ENCODE peak calls at places on chromosomes 11 and 22, in ten cellular contexts. B is left ventricle myocardium inferior; Q is left lung; I is brain microvascular endothelial cell; Z is H9; K is fibroblast of lung; O is endothelial cell; P is activated CD8-positive, alpha-beta T cell treated with anti-CD3 and anti-CD28 coated beads for 36 hours; A is AG09309; F is heart left ventricle. X is an unnamed sample.

GRCh38 chr22:24134090-24134846 is 47.0 kb upstream of the SUSD2 start:
- DNase-seq in B (peak), Q (peak), I (no peak), Z (no peak), K (peak), O (no peak), P (peak), A (no peak), F (peak), X (no peak)

GRCh38 chr22:28514314-28514713 is 165.3 kb downstream of the TTC28 start:
- DNase-seq in B (no peak), Q (no peak), I (no peak), Z (no peak), K (peak), O (no peak), P (no peak), A (no peak), F (no peak), X (no peak)

GRCh38 chr22:36267896-36268485 is 15.1 kb downstream of the APOL1 start:
- DNase-seq in B (no peak), Q (no peak), I (no peak), Z (no peak), K (no peak), O (no peak), P (no peak), A (no peak), F (no peak), X (no peak)

GRCh38 chr11:128802358-128802981 is 64.6 kb downstream of the KCNJ1 start:
- DNase-seq in B (no peak), Q (no peak), I (peak), Z (peak), K (no peak), O (peak), P (no peak), A (no peak), F (no peak), X (no peak)

GRCh38 chr11:65258988-65259387 is 2.8 kb upstream of the POLA2 start:
- DNase-seq in B (no peak), Q (no peak), I (no peak), Z (no peak), K (no peak), O (no peak), P (no peak), A (no peak), F (no peak), X (no peak)

GRCh38 chr22:39240841-39241631 is 3.7 kb downstream of the PDGFB start:
- DNase-seq in B (peak), Q (peak), I (no peak), Z (no peak), K (no peak), O (no peak), P (peak), A (no peak), F (peak), X (peak)

GRCh38 chr11:3092603-3093141 is 35.4 kb upstream of the CARS1 start:
- DNase-seq in B (no peak), Q (no peak), I (no peak), Z (no peak), K (no peak), O (no peak), P (no peak), A (no peak), F (no peak), X (peak)

GRCh38 chr22:50548046-50548912 is 2.6 kb downstream of the KLHDC7B start:
- DNase-seq in B (no peak), Q (no peak), I (no peak), Z (no peak), K (no peak), O (no peak), P (peak), A (no peak), F (no peak), X (peak)

GRCh38 chr11:123478352-123478986 is 48.4 kb downstream of the GRAMD1B start:
- DNase-seq in B (no peak), Q (peak), I (peak), Z (peak), K (peak), O (peak), P (peak), A (no peak), F (peak), X (peak)

GRCh38 chr22:19663286-19663815 is 51.0 kb upstream of the SEPTIN5 start:
- DNase-seq in B (peak), Q (peak), I (peak), Z (no peak), K (peak), O (no peak), P (peak), A (peak), F (peak), X (no peak)

GRCh38 chr11:102254047-102254446 is 63.2 kb upstream of the BIRC3 start:
- DNase-seq in B (no peak), Q (no peak), I (no peak), Z (peak), K (no peak), O (no peak), P (no peak), A (no peak), F (no peak), X (peak)

GRCh38 chr11:28585007-28585406 is 476.8 kb downstream of the METTL15 start:
- DNase-seq in B (no peak), Q (no peak), I (peak), Z (no peak), K (peak), O (no peak), P (no peak), A (peak), F (no peak), X (no peak)

GRCh38 chr11:64053699-64054098 is 18.0 kb downstream of the FLRT1 start:
- DNase-seq in B (no peak), Q (no peak), I (peak), Z (peak), K (no peak), O (no peak), P (no peak), A (no peak), F (no peak), X (no peak)

GRCh38 chr11:33197915-33198727 is 36.8 kb upstream of the CSTF3 start:
- DNase-seq in B (no peak), Q (no peak), I (no peak), Z (no peak), K (no peak), O (no peak), P (no peak), A (no peak), F (no peak), X (no peak)

GRCh38 chr22:48103126-48103875 is 1340.9 kb downstream of the TBC1D22A start:
- DNase-seq in B (no peak), Q (no peak), I (no peak), Z (no peak), K (no peak), O (no peak), P (no peak), A (no peak), F (no peak), X (no peak)

GRCh38 chr11:35944503-35945136 is 758 bp downstream of the LDLRAD3 start:
- DNase-seq in B (no peak), Q (no peak), I (peak), Z (no peak), K (peak), O (no peak), P (no peak), A (no peak), F (no peak), X (no peak)

GRCh38 chr11:117062503-117062902 is 35.7 kb downstream of the SIK3 start:
- DNase-seq in B (no peak), Q (no peak), I (no peak), Z (no peak), K (no peak), O (no peak), P (peak), A (no peak), F (no peak), X (no peak)

GRCh38 chr11:123493393-123494063 is 63.5 kb downstream of the GRAMD1B start:
- DNase-seq in B (no peak), Q (no peak), I (no peak), Z (peak), K (no peak), O (no peak), P (no peak), A (no peak), F (no peak), X (no peak)

GRCh38 chr11:81301426-81301825 is 1432.2 kb downstream of the FAM181B start:
- DNase-seq in B (no peak), Q (no peak), I (no peak), Z (no peak), K (no peak), O (no peak), P (no peak), A (no peak), F (no peak), X (no peak)

GRCh38 chr11:69356703-69357457 is 62.9 kb downstream of the MYEOV start:
- DNase-seq in B (no peak), Q (no peak), I (peak), Z (peak), K (no peak), O (no peak), P (no peak), A (no peak), F (no peak), X (no peak)

GRCh38 chr22:30398685-30399680 is 2.2 kb downstream of the SEC14L2 start:
- DNase-seq in B (no peak), Q (no peak), I (no peak), Z (no peak), K (no peak), O (no peak), P (peak), A (no peak), F (no peak), X (peak)

GRCh38 chr22:20751185-20751851 is 22.6 kb upstream of the SERPIND1 start:
- DNase-seq in B (no peak), Q (no peak), I (no peak), Z (peak), K (no peak), O (peak), P (no peak), A (no peak), F (no peak), X (no peak)
- TF ChIP-seq CTCF in B (no peak), Q (no peak), I (peak), Z (peak), K (no peak), O (no peak), P (no peak), A (no peak), F (no peak), X (no peak)

GRCh38 chr11:72848846-72849466 is 34.7 kb downstream of the ATG16L2 start:
- DNase-seq in B (no peak), Q (no peak), I (no peak), Z (peak), K (peak), O (no peak), P (peak), A (no peak), F (no peak), X (no peak)
- TF ChIP-seq CTCF in B (peak), Q (peak), I (peak), Z (peak), K (peak), O (peak), P (peak), A (peak), F (peak), X (peak)

DNA sequence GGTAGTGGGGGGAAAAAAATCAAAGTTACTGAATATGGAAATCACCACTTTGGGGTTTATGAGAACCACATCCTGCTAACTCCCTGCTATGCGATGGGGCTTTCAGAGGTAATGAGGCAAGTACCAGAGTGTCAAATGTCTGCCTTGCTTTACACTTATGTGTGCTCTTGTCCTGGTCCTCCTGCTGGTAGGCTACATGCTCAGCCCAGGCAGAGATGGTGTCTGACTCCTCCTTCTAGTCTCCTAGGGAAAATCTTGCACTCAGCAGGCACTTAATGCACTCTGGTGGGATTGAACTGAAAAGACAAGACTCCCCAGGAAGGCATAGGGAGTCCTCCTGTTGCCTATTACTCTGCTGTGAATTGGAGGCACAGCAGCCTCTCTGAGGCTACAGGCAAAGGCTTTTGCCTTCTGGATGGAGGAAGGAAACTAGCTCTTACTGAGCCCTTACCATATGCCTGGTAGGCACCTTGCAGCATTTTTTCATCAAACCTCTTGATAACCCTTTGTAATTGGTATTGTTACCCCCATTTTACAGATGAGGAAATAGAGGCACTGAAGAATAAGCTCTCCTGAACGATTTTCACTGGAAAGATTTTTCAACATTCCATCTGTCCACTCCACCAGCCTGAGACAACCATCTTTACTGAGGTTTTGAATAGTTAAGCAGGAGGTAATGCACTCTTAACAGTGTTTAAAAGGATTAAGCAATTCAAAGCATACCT is 132.1 kb upstream of the PAX6 start:
- DNase-seq in B (no peak), Q (no peak), I (no peak), Z (no peak), K (no peak), O (no peak), P (peak), A (no peak), F (no peak), X (peak)
- TF ChIP-seq CTCF in B (no peak), Q (no peak), I (no peak), Z (peak), K (no peak), O (no peak), P (no peak), A (no peak), F (no peak), X (no peak)

GRCh38 chr11:10909141-10909883 is 51.5 kb upstream of the ZBED5 start:
- DNase-seq in B (no peak), Q (no peak), I (peak), Z (no peak), K (peak), O (no peak), P (no peak), A (no peak), F (no peak), X (no peak)

GRCh38 chr11:10902301-10902700 is 44.4 kb upstream of the ZBED5 start:
- DNase-seq in B (no peak), Q (no peak), I (no peak), Z (no peak), K (no peak), O (no peak), P (no peak), A (no peak), F (no peak), X (no peak)

GRCh38 chr11:10902756-10903155 is 44.9 kb upstream of the ZBED5 start:
- DNase-seq in B (no peak), Q (no peak), I (no peak), Z (no peak), K (no peak), O (no peak), P (no peak), A (no peak), F (no peak), X (no peak)

GRCh38 chr11:10908215-10908990 is 50.5 kb upstream of the ZBED5 start:
- DNase-seq in B (no peak), Q (peak), I (peak), Z (peak), K (peak), O (no peak), P (no peak), A (peak), F (no peak), X (no peak)

GRCh38 chr11:10906521-10906920 is 48.7 kb upstream of the ZBED5 start:
- DNase-seq in B (no peak), Q (no peak), I (peak), Z (no peak), K (peak), O (no peak), P (no peak), A (no peak), F (no peak), X (no peak)
- TF ChIP-seq CTCF in B (peak), Q (no peak), I (peak), Z (no peak), K (no peak), O (no peak), P (no peak), A (peak), F (peak), X (no peak)

DNA sequence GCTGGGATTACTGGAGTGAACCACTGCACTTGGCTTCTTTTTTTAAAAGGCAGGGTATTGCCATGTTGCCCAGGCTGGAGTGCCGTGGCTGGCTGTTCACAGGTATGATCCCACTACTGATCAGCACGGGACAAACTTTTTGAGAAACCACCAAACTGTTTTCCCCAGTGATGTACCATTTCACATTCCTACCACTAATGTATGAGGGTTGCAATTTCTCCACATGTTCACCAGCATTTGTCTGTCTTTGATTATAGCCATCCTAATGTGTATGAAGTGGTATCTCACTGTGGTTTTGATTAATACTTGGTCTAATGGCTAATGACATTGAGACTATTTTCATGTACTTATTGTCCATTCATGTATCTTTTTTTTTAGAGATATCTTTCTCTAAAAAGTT is 41.5 kb upstream of the EP300 start:
- DNase-seq in B (no peak), Q (no peak), I (no peak), Z (no peak), K (no peak), O (no peak), P (no peak), A (no peak), F (no peak), X (no peak)
- TF ChIP-seq CTCF in B (no peak), Q (no peak), I (no peak), Z (no peak), K (no peak), O (no peak), P (no peak), A (peak), F (no peak), X (no peak)

GRCh38 chr11:126414615-126415014 is 59.1 kb downstream of the ST3GAL4 start:
- DNase-seq in B (no peak), Q (no peak), I (no peak), Z (no peak), K (no peak), O (no peak), P (no peak), A (no peak), F (no peak), X (no peak)

GRCh38 chr11:126413843-126414405 is 58.4 kb downstream of the ST3GAL4 start:
- DNase-seq in B (no peak), Q (no peak), I (no peak), Z (no peak), K (no peak), O (no peak), P (no peak), A (no peak), F (no peak), X (no peak)

GRCh38 chr11:126410649-126411048 is 55.2 kb downstream of the ST3GAL4 start:
- DNase-seq in B (peak), Q (no peak), I (no peak), Z (no peak), K (peak), O (no peak), P (no peak), A (no peak), F (peak), X (no peak)

GRCh38 chr11:126413426-126413825 is 57.9 kb downstream of the ST3GAL4 start:
- DNase-seq in B (no peak), Q (no peak), I (no peak), Z (no peak), K (no peak), O (no peak), P (no peak), A (no peak), F (no peak), X (no peak)

GRCh38 chr11:126411971-126412381 is 56.5 kb downstream of the ST3GAL4 start:
- DNase-seq in B (peak), Q (no peak), I (no peak), Z (no peak), K (no peak), O (no peak), P (no peak), A (no peak), F (peak), X (no peak)
- TF ChIP-seq CTCF in B (peak), Q (no peak), I (peak), Z (peak), K (peak), O (no peak), P (no peak), A (peak), F (no peak), X (no peak)

DNA sequence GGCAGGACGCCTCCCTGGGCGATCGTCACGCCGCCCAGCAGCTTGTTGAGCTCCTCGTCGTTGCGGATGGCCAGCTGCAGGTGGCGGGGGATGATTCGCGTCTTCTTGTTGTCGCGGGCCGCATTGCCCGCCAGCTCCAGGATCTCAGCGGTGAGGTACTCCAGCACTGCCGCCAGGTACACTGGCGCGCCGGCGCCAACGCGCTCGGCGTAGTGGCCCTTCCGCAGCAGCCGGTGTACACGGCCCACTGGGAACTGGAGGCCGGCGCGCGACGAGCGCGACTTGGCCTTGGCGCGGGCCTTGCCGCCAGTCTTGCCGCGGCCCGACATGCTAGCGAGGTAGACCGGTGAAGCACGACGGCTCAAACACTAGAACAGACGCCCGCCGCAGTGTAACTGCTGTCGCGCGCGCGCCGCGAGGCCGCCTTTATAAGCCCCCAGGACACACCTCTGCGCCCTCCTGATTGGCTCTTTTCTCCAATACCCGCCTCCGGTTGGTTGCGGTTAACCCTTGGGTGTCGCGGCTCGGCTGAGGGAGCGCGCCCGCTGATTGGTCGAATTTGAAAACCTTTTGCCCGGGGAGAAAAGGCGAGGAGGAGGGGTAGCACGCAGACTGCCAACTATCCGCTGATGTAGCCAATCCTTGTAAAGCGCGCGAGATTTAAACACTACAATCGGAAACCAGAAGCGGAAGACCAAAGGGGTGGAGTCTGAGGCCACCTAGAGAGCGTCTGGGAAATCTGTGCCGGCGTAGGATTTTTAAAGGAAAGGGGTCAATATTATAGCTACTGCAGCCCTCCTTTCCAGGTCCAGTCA is 6.4 kb downstream of the DPAGT1 start:
- DNase-seq in B (peak), Q (peak), I (peak), Z (peak), K (peak), O (peak), P (peak), A (peak), F (peak), X (peak)
- TF ChIP-seq CTCF in B (peak), Q (peak), I (no peak), Z (peak), K (no peak), O (no peak), P (no peak), A (no peak), F (no peak), X (no peak)

GRCh38 chr22:25183959-25184619 is 15.6 kb upstream of the CRYBB3 start:
- DNase-seq in B (no peak), Q (no peak), I (no peak), Z (no peak), K (no peak), O (no peak), P (no peak), A (no peak), F (no peak), X (no peak)
- TF ChIP-seq CTCF in B (no peak), Q (no peak), I (no peak), Z (no peak), K (no peak), O (no peak), P (no peak), A (no peak), F (no peak), X (no peak)